ENCODE peak calls at places on chromosome 12, in four cellular contexts. One of them, this sample, is unnamed.

GRCh38 chr12:47731723-47732122 is 6.4 kb upstream of the ENDOU start:
- DNase-seq in NCI-H510A treated with DMSO at 0.1 percent for 48 hours: no peak
- DNase-seq in HT1080: no peak
- DNase-seq in A172: no peak
- DNase-seq in this sample: no peak

GRCh38 chr12:125340791-125341190 is 275.6 kb downstream of the AACS start:
- DNase-seq in NCI-H510A treated with DMSO at 0.1 percent for 48 hours: peak; percentile 29
- DNase-seq in HT1080: peak; percentile 58
- DNase-seq in A172: peak; percentile 24
- DNase-seq in this sample: peak; percentile 3

GRCh38 chr12:125455556-125455955 is 390.3 kb downstream of the AACS start:
- DNase-seq in NCI-H510A treated with DMSO at 0.1 percent for 48 hours: no peak
- DNase-seq in HT1080: no peak
- DNase-seq in A172: no peak
- DNase-seq in this sample: no peak

GRCh38 chr12:131333136-131333535 is 377.8 kb upstream of the SFSWAP start:
- DNase-seq in NCI-H510A treated with DMSO at 0.1 percent for 48 hours: no peak
- DNase-seq in HT1080: no peak
- DNase-seq in A172: no peak
- DNase-seq in this sample: no peak

GRCh38 chr12:68373836-68374314 is 41.7 kb upstream of the MDM1 start:
- DNase-seq in NCI-H510A treated with DMSO at 0.1 percent for 48 hours: no peak
- DNase-seq in HT1080: no peak
- DNase-seq in A172: no peak
- DNase-seq in this sample: no peak

GRCh38 chr12:18752280-18752920 is 14.5 kb downstream of the CAPZA3 start:
- DNase-seq in NCI-H510A treated with DMSO at 0.1 percent for 48 hours: no peak
- DNase-seq in HT1080: peak; percentile 85
- DNase-seq in A172: peak; percentile 85
- DNase-seq in this sample: peak; percentile 7

GRCh38 chr12:75738486-75738885 is 227.1 kb upstream of the KRR1 start:
- DNase-seq in NCI-H510A treated with DMSO at 0.1 percent for 48 hours: no peak
- DNase-seq in HT1080: peak; percentile 28
- DNase-seq in A172: no peak
- DNase-seq in this sample: no peak

GRCh38 chr12:82687020-82687951 is 580 bp downstream of the TMTC2 start:
- DNase-seq in NCI-H510A treated with DMSO at 0.1 percent for 48 hours: peak; percentile 82
- DNase-seq in HT1080: peak; percentile 25
- DNase-seq in A172: peak; percentile 35
- DNase-seq in this sample: peak; percentile 44

GRCh38 chr12:53101266-53101665 is 2.0 kb upstream of the SOAT2 start:
- DNase-seq in NCI-H510A treated with DMSO at 0.1 percent for 48 hours: no peak
- DNase-seq in HT1080: no peak
- DNase-seq in A172: no peak
- DNase-seq in this sample: no peak

GRCh38 chr12:40137252-40137651 is 31.4 kb upstream of the SLC2A13 start:
- DNase-seq in NCI-H510A treated with DMSO at 0.1 percent for 48 hours: no peak
- DNase-seq in HT1080: peak; percentile 67
- DNase-seq in A172: peak; percentile 26
- DNase-seq in this sample: no peak

GRCh38 chr12:124686885-124687694 is 119.7 kb upstream of the NCOR2 start:
- DNase-seq in NCI-H510A treated with DMSO at 0.1 percent for 48 hours: no peak
- DNase-seq in HT1080: no peak
- DNase-seq in A172: no peak
- DNase-seq in this sample: no peak

GRCh38 chr12:122886851-122887816 is 8.8 kb downstream of the VPS37B start:
- DNase-seq in NCI-H510A treated with DMSO at 0.1 percent for 48 hours: no peak
- DNase-seq in HT1080: peak; percentile 94
- DNase-seq in A172: peak; percentile 83
- DNase-seq in this sample: peak; percentile 86

GRCh38 chr12:69894800-69895199 is 69.8 kb downstream of the MYRFL start:
- DNase-seq in NCI-H510A treated with DMSO at 0.1 percent for 48 hours: no peak
- DNase-seq in HT1080: no peak
- DNase-seq in A172: no peak
- DNase-seq in this sample: no peak

GRCh38 chr12:131923260-131923659 is 5.8 kb upstream of the PUS1 start:
- DNase-seq in NCI-H510A treated with DMSO at 0.1 percent for 48 hours: no peak
- DNase-seq in HT1080: no peak
- DNase-seq in A172: no peak
- DNase-seq in this sample: no peak

GRCh38 chr12:130803707-130804106 is 35.3 kb downstream of the STX2 start:
- DNase-seq in NCI-H510A treated with DMSO at 0.1 percent for 48 hours: no peak
- DNase-seq in HT1080: no peak
- DNase-seq in A172: peak; percentile 21
- DNase-seq in this sample: no peak

GRCh38 chr12:113292091-113292490 is 42.8 kb downstream of the SLC8B1 start:
- DNase-seq in NCI-H510A treated with DMSO at 0.1 percent for 48 hours: no peak
- DNase-seq in HT1080: no peak
- DNase-seq in A172: no peak
- DNase-seq in this sample: no peak

GRCh38 chr12:78888583-78888982 is 24.0 kb downstream of the SYT1 start:
- DNase-seq in NCI-H510A treated with DMSO at 0.1 percent for 48 hours: no peak
- DNase-seq in HT1080: peak; percentile 47
- DNase-seq in A172: peak; percentile 64
- DNase-seq in this sample: peak; percentile 73

GRCh38 chr12:51393676-51394545 is 2.7 kb upstream of the GALNT6 start:
- DNase-seq in NCI-H510A treated with DMSO at 0.1 percent for 48 hours: no peak
- DNase-seq in HT1080: peak; percentile 98
- DNase-seq in A172: peak; percentile 91
- DNase-seq in this sample: no peak

GRCh38 chr12:105942316-105942715 is 196.4 kb downstream of the NUAK1 start:
- DNase-seq in NCI-H510A treated with DMSO at 0.1 percent for 48 hours: no peak
- DNase-seq in HT1080: no peak
- DNase-seq in A172: no peak
- DNase-seq in this sample: no peak

GRCh38 chr12:29737616-29738015 is 46.1 kb downstream of the TMTC1 start:
- DNase-seq in NCI-H510A treated with DMSO at 0.1 percent for 48 hours: no peak
- DNase-seq in HT1080: no peak
- DNase-seq in A172: no peak
- DNase-seq in this sample: no peak

GRCh38 chr12:92224685-92225331 is 79.2 kb upstream of the BTG1 start:
- DNase-seq in NCI-H510A treated with DMSO at 0.1 percent for 48 hours: no peak
- DNase-seq in HT1080: peak; percentile 30
- DNase-seq in A172: peak; percentile 76
- DNase-seq in this sample: peak; percentile 4

GRCh38 chr12:50545783-50546182 is 41.0 kb downstream of the DIP2B start:
- DNase-seq in NCI-H510A treated with DMSO at 0.1 percent for 48 hours: no peak
- DNase-seq in HT1080: peak; percentile 34
- DNase-seq in A172: peak; percentile 55
- DNase-seq in this sample: no peak

GRCh38 chr12:89370411-89370810 is 18.1 kb upstream of the DUSP6 start:
- DNase-seq in NCI-H510A treated with DMSO at 0.1 percent for 48 hours: no peak
- DNase-seq in HT1080: no peak
- DNase-seq in A172: no peak
- DNase-seq in this sample: no peak

GRCh38 chr12:34403706-34404376 is 381.5 kb downstream of the ALG10 start:
- DNase-seq in NCI-H510A treated with DMSO at 0.1 percent for 48 hours: no peak
- DNase-seq in HT1080: no peak
- DNase-seq in A172: no peak
- DNase-seq in this sample: no peak

GRCh38 chr12:62260733-62261683 is 804 bp downstream of the USP15 start:
- DNase-seq in NCI-H510A treated with DMSO at 0.1 percent for 48 hours: peak; percentile 70
- DNase-seq in HT1080: peak; percentile 55
- DNase-seq in A172: peak; percentile 46
- DNase-seq in this sample: peak; percentile 56

GRCh38 chr12:79414252-79414651 is 276.5 kb downstream of the PAWR start:
- DNase-seq in NCI-H510A treated with DMSO at 0.1 percent for 48 hours: no peak
- DNase-seq in HT1080: no peak
- DNase-seq in A172: no peak
- DNase-seq in this sample: no peak

GRCh38 chr12:7806863-7807487 is 17.8 kb downstream of the NANOG start:
- DNase-seq in NCI-H510A treated with DMSO at 0.1 percent for 48 hours: peak; percentile 4
- DNase-seq in HT1080: peak; percentile 70
- DNase-seq in A172: peak; percentile 55
- DNase-seq in this sample: peak; percentile 41

GRCh38 chr12:94010307-94010706 is 138.1 kb upstream of the PLXNC1 start:
- DNase-seq in NCI-H510A treated with DMSO at 0.1 percent for 48 hours: no peak
- DNase-seq in HT1080: no peak
- DNase-seq in A172: no peak
- DNase-seq in this sample: no peak

GRCh38 chr12:110693731-110694130 is 4.8 kb upstream of the HVCN1 start:
- DNase-seq in NCI-H510A treated with DMSO at 0.1 percent for 48 hours: no peak
- DNase-seq in HT1080: no peak
- DNase-seq in A172: no peak
- DNase-seq in this sample: no peak

GRCh38 chr12:70733385-70733784 is 96.2 kb upstream of the PTPRB start:
- DNase-seq in NCI-H510A treated with DMSO at 0.1 percent for 48 hours: peak; percentile 82
- DNase-seq in HT1080: peak; percentile 62
- DNase-seq in A172: peak; percentile 70
- DNase-seq in this sample: peak; percentile 46

This sample was measured in kidney glomerular epithelial cell.